ENCODE peak calls at places on chromosomes 6 and 20, in nine cellular contexts. Z is heart right ventricle; S is tibial artery; R is tibial nerve; A is bronchial epithelial cell; P is CD8-positive, alpha-beta T cell; J is upper lobe of right lung; L is breast epithelium; X is IMR-90. U is an unnamed sample.

GRCh38 chr20:17620371-17621228 is 50.7 kb downstream of the DSTN start:
- DNase-seq in A (no peak), R (no peak), Z (no peak), S (peak; percentile 60), X (no peak), J (peak; percentile 57), L (peak; percentile 45), P (no peak), U (no peak)

GRCh38 chr6:89139509-89140346 is 6.1 kb upstream of the PM20D2 start:
- DNase-seq in X (peak; percentile 70), J (no peak), R (no peak), S (no peak), P (no peak), L (no peak), A (peak; percentile 42), Z (no peak), U (no peak)

GRCh38 chr6:112990971-112991370 is 643.8 kb downstream of the RFPL4B start:
- DNase-seq in L (no peak), Z (no peak), A (no peak), X (peak; percentile 44), R (no peak), S (no peak), J (no peak), P (no peak), U (no peak)

GRCh38 chr6:45607818-45608217 is 230.1 kb upstream of the SUPT3H start:
- DNase-seq in Z (no peak), J (no peak), X (peak; percentile 17), P (no peak), A (peak; percentile 66), L (no peak), R (no peak), S (no peak), U (no peak)

GRCh38 chr20:23588434-23589403 is 17.0 kb downstream of the CST9 start:
- DNase-seq in J (no peak), S (no peak), R (no peak), A (peak; percentile 35), L (no peak), P (no peak), Z (no peak), X (no peak), U (no peak)

GRCh38 chr6:140857734-140858380 is 1274.9 kb upstream of the GJE1 start:
- DNase-seq in R (peak; percentile 42), S (no peak), A (peak; percentile 85), P (no peak), Z (no peak), L (no peak), J (no peak), X (peak; percentile 95), U (no peak)

GRCh38 chr6:18528084-18528743 is 141.1 kb downstream of the RNF144B start:
- DNase-seq in P (no peak), Z (no peak), X (peak; percentile 13), R (no peak), L (no peak), S (no peak), A (peak; percentile 40), J (no peak), U (no peak)

GRCh38 chr20:49951160-49951559 is 15.0 kb downstream of the RNF114 start:
- DNase-seq in J (no peak), R (no peak), A (peak; percentile 80), Z (no peak), X (peak; percentile 83), P (no peak), L (no peak), S (no peak), U (no peak)

GRCh38 chr6:45942953-45943352 is 72.7 kb downstream of the CLIC5 start:
- DNase-seq in P (no peak), S (no peak), L (no peak), Z (no peak), R (no peak), X (no peak), J (no peak), A (no peak), U (no peak)

GRCh38 chr20:48421547-48421946 is 406.3 kb downstream of the PREX1 start:
- DNase-seq in R (no peak), A (no peak), X (no peak), Z (no peak), L (no peak), J (no peak), P (no peak), S (no peak), U (no peak)

GRCh38 chr20:49867453-49868215 is 47.7 kb downstream of the SPATA2 start:
- DNase-seq in L (no peak), X (no peak), Z (no peak), S (no peak), P (no peak), J (no peak), A (no peak), R (no peak), U (no peak)

GRCh38 chr6:126721581-126722145 is 381.7 kb downstream of the CENPW start:
- DNase-seq in L (no peak), Z (no peak), S (no peak), X (peak; percentile 95), P (no peak), R (no peak), A (peak; percentile 99), J (no peak), U (no peak)

GRCh38 chr6:156420172-156420993 is 356.8 kb upstream of the ARID1B start:
- DNase-seq in L (no peak), S (no peak), R (no peak), P (no peak), X (peak; percentile 35), J (no peak), A (no peak), Z (no peak), U (no peak)

GRCh38 chr6:3960754-3961361 is 111.7 kb downstream of the FAM50B start:
- DNase-seq in J (no peak), P (no peak), L (no peak), A (no peak), R (no peak), Z (no peak), S (no peak), X (peak; percentile 38), U (no peak)

GRCh38 chr20:31475032-31475431 is at the start of the genes DEFB124 and REM1:
- DNase-seq in X (no peak), L (no peak), S (peak; percentile 75), Z (peak; percentile 67), A (no peak), J (peak; percentile 64), R (no peak), P (no peak), U (no peak)

GRCh38 chr20:53934421-53935352 is 135.7 kb downstream of the BCAS1 start:
- DNase-seq in R (no peak), S (no peak), P (no peak), Z (peak; percentile 60), X (peak; percentile 84), L (no peak), A (peak; percentile 82), J (no peak), U (no peak)

GRCh38 chr20:48760403-48760889 is 67.4 kb downstream of the PREX1 start:
- DNase-seq in S (no peak), J (no peak), R (no peak), L (no peak), X (peak; percentile 24), Z (peak; percentile 44), P (peak; percentile 93), A (peak; percentile 69), U (peak; percentile 72)

GRCh38 chr6:154732538-154732823 is 735 bp upstream of the SCAF8 start:
- DNase-seq in L (no peak), A (peak; percentile 50), X (no peak), S (no peak), P (no peak), Z (no peak), R (no peak), J (no peak), U (no peak)

GRCh38 chr6:138107078-138107751 is at the start of gene PERP:
- DNase-seq in R (peak; percentile 53), Z (peak; percentile 60), A (peak; percentile 66), P (peak; percentile 73), X (peak; percentile 38), L (peak; percentile 78), J (peak; percentile 91), S (peak; percentile 80), U (peak; percentile 46)

GRCh38 chr6:1250489-1251197 is 61.3 kb upstream of the FOXQ1 start:
- DNase-seq in A (no peak), P (no peak), S (no peak), Z (no peak), J (no peak), R (no peak), L (no peak), X (no peak), U (no peak)
- TF ChIP-seq CTCF in A (no peak), P (no peak), S (no peak), Z (no peak), J (no peak), R (no peak), L (no peak), X (no peak), U (no peak)

DNA sequence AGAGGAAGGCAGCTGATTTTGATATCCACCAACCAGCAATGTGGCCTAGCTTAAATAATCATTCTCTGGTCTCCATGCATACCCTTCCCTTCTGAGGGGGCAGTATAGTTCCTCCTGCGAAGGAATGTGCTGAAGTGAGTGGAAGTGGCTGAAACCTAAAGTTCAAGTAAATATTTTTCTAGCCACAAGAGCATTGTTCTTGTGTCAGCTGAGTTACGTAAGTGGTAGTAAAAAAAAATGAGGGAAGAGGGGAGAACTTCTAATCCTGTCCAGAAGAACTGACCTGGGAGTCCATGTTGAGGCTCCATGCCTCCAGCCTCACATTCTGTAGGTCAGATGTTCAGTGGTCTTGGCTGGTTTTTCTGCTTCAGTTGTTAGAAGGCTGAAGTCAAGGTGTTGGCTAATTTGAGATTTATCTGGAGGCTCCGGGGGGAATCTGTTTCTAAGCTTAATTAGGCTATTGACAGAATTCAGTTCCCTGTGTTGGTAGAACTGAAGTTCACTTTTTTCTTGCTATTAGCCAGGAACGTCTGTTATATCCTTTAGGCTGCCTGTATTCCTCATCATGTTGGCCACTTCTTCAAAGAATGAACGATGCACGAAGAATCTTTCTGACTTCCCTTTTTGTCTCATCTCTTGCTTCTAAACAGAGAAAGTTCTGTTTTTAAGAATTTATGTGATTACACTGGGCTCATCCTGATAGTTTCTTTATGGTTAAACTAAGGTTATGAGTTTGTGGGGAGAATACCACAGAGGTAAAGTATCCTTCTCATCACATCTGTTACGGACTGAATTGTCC is 207.1 kb upstream of the PRSS16 start:
- DNase-seq in A (no peak), Z (no peak), P (no peak), X (no peak), S (no peak), R (no peak), J (no peak), L (no peak), U (no peak)
- H3K27me3 ChIP-seq in A (no peaks in the 10 kb centered on the region), Z (no peaks in the 10 kb centered on the region), P (no peaks in the 10 kb centered on the region), X (no peaks in the 10 kb centered on the region), S (peaks cover 2% of the 10 kb centered on the region), R (no peaks in the 10 kb centered on the region), J (no peaks in the 10 kb centered on the region), L (no peaks in the 10 kb centered on the region), U (no peaks in the 10 kb centered on the region)

GRCh38 chr20:12049125-12049524 is 131.4 kb downstream of the BTBD3 start:
- DNase-seq in R (no peak), A (peak; percentile 17), L (no peak), X (peak; percentile 79), P (no peak), J (no peak), S (no peak), Z (no peak), U (no peak)
- TF ChIP-seq CTCF in R (no peak), A (no peak), L (no peak), X (no peak), P (no peak), J (no peak), S (no peak), Z (no peak), U (no peak)

DNA sequence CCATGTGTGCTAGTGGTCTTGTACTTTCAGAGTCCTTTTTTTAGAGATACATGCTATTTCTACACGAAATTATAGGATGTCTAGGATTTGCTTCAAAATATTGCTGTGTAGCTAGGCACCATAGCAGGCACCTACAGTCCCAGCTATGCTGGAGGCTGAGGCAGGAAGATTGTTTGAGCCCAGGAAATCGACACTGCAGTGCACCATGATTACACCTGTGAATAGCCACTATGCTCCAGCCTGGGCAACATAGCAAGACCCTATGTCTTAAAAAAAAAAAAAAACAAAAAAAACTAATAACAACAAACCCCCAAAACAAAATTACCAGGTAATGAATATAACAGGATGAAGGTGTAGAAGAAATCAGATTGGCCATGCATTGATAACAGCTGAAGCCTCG is 121.7 kb downstream of the NFATC2 start:
- DNase-seq in Z (no peak), L (no peak), X (no peak), A (no peak), J (no peak), S (no peak), P (no peak), R (no peak), U (no peak)
- H3K27me3 ChIP-seq in Z (no peaks in the 10 kb centered on the region), L (no peaks in the 10 kb centered on the region), X (no peaks in the 10 kb centered on the region), A (peaks cover 10% of the 10 kb centered on the region), J (no peaks in the 10 kb centered on the region), S (no peaks in the 10 kb centered on the region), P (no peaks in the 10 kb centered on the region), R (no peaks in the 10 kb centered on the region), U (no peaks in the 10 kb centered on the region)